ENCODE peak calls at places on chromosomes 13 and 19, in ten cellular contexts. One of them, this sample, is unnamed.
A peak's percentile ranks its signal among the peaks of the same experiment; 100 is the strongest.

GRCh38 chr13:76723551-76724232 is 162.5 kb downstream of the KCTD12 start:
- DNase-seq in adrenal gland: peak; percentile 73
- DNase-seq in kidney: no peak
- DNase-seq in right lobe of liver: no peak
- DNase-seq in heart right ventricle: peak; percentile 12
- DNase-seq in left ventricle myocardium inferior: peak; percentile 15
- DNase-seq in iPS DF 6.9: peak; percentile 7
- DNase-seq in lung: peak; percentile 30
- DNase-seq in tibial nerve: no peak
- DNase-seq in mammary epithelial cell: peak; percentile 17
- DNase-seq in this sample: peak; percentile 71

GRCh38 chr19:53357821-53358581 is 7.5 kb upstream of the ZNF525 start:
- DNase-seq in adrenal gland: no peak
- DNase-seq in kidney: no peak
- DNase-seq in right lobe of liver: no peak
- DNase-seq in heart right ventricle: no peak
- DNase-seq in left ventricle myocardium inferior: no peak
- DNase-seq in iPS DF 6.9: no peak
- DNase-seq in lung: no peak
- DNase-seq in tibial nerve: no peak
- DNase-seq in mammary epithelial cell: no peak
- DNase-seq in this sample: no peak

GRCh38 chr13:112024577-112024976 is 42.4 kb upstream of the SOX1 start:
- DNase-seq in adrenal gland: no peak
- DNase-seq in kidney: no peak
- DNase-seq in right lobe of liver: no peak
- DNase-seq in heart right ventricle: no peak
- DNase-seq in left ventricle myocardium inferior: no peak
- DNase-seq in iPS DF 6.9: no peak
- DNase-seq in lung: no peak
- DNase-seq in tibial nerve: no peak
- DNase-seq in mammary epithelial cell: no peak
- DNase-seq in this sample: no peak

GRCh38 chr13:52411629-52412028 is 5.7 kb upstream of the THSD1 start:
- DNase-seq in adrenal gland: no peak
- DNase-seq in kidney: no peak
- DNase-seq in right lobe of liver: no peak
- DNase-seq in heart right ventricle: no peak
- DNase-seq in left ventricle myocardium inferior: no peak
- DNase-seq in iPS DF 6.9: no peak
- DNase-seq in lung: no peak
- DNase-seq in tibial nerve: no peak
- DNase-seq in mammary epithelial cell: peak; percentile 98
- DNase-seq in this sample: no peak

GRCh38 chr13:50376895-50377575 is 361.8 kb downstream of the KCNRG start:
- DNase-seq in adrenal gland: no peak
- DNase-seq in kidney: no peak
- DNase-seq in right lobe of liver: no peak
- DNase-seq in heart right ventricle: no peak
- DNase-seq in left ventricle myocardium inferior: no peak
- DNase-seq in iPS DF 6.9: no peak
- DNase-seq in lung: no peak
- DNase-seq in tibial nerve: no peak
- DNase-seq in mammary epithelial cell: no peak
- DNase-seq in this sample: no peak

GRCh38 chr13:26280295-26280694 is 26.4 kb downstream of the CDK8 start:
- DNase-seq in adrenal gland: no peak
- DNase-seq in kidney: no peak
- DNase-seq in right lobe of liver: no peak
- DNase-seq in heart right ventricle: no peak
- DNase-seq in left ventricle myocardium inferior: no peak
- DNase-seq in iPS DF 6.9: no peak
- DNase-seq in lung: no peak
- DNase-seq in tibial nerve: no peak
- DNase-seq in mammary epithelial cell: peak; percentile 88
- DNase-seq in this sample: no peak

GRCh38 chr19:12913871-12914690 is 5.0 kb downstream of the SYCE2 start:
- DNase-seq in adrenal gland: peak; percentile 41
- DNase-seq in kidney: no peak
- DNase-seq in right lobe of liver: no peak
- DNase-seq in heart right ventricle: no peak
- DNase-seq in left ventricle myocardium inferior: no peak
- DNase-seq in iPS DF 6.9: no peak
- DNase-seq in lung: no peak
- DNase-seq in tibial nerve: no peak
- DNase-seq in mammary epithelial cell: no peak
- DNase-seq in this sample: no peak

GRCh38 chr13:74193391-74193790 is 59.2 kb upstream of the KLF12 start:
- DNase-seq in adrenal gland: no peak
- DNase-seq in kidney: no peak
- DNase-seq in right lobe of liver: no peak
- DNase-seq in heart right ventricle: no peak
- DNase-seq in left ventricle myocardium inferior: no peak
- DNase-seq in iPS DF 6.9: no peak
- DNase-seq in lung: no peak
- DNase-seq in tibial nerve: no peak
- DNase-seq in mammary epithelial cell: no peak
- DNase-seq in this sample: no peak

GRCh38 chr19:8458380-8458779 is 13.6 kb downstream of the HNRNPM start:
- DNase-seq in adrenal gland: no peak
- DNase-seq in kidney: no peak
- DNase-seq in right lobe of liver: no peak
- DNase-seq in heart right ventricle: no peak
- DNase-seq in left ventricle myocardium inferior: no peak
- DNase-seq in iPS DF 6.9: no peak
- DNase-seq in lung: no peak
- DNase-seq in tibial nerve: no peak
- DNase-seq in mammary epithelial cell: no peak
- DNase-seq in this sample: no peak

GRCh38 chr13:22903925-22904324 is 276.9 kb upstream of the SGCG start:
- DNase-seq in adrenal gland: no peak
- DNase-seq in kidney: no peak
- DNase-seq in right lobe of liver: no peak
- DNase-seq in heart right ventricle: no peak
- DNase-seq in left ventricle myocardium inferior: no peak
- DNase-seq in iPS DF 6.9: no peak
- DNase-seq in lung: no peak
- DNase-seq in tibial nerve: no peak
- DNase-seq in mammary epithelial cell: no peak
- DNase-seq in this sample: no peak

GRCh38 chr19:9461938-9462337 is 26.6 kb upstream of the ZNF266 start:
- DNase-seq in adrenal gland: no peak
- DNase-seq in kidney: no peak
- DNase-seq in right lobe of liver: no peak
- DNase-seq in heart right ventricle: no peak
- DNase-seq in left ventricle myocardium inferior: no peak
- DNase-seq in iPS DF 6.9: no peak
- DNase-seq in lung: no peak
- DNase-seq in tibial nerve: no peak
- DNase-seq in mammary epithelial cell: no peak
- DNase-seq in this sample: no peak
- H3K9me3 ChIP-seq in adrenal gland: no peaks in the 10 kb centered on the region
- H3K9me3 ChIP-seq in kidney: peaks cover 11% of the 10 kb centered on the region
- H3K9me3 ChIP-seq in right lobe of liver: no peaks in the 10 kb centered on the region
- H3K9me3 ChIP-seq in heart right ventricle: peaks cover 13% of the 10 kb centered on the region
- H3K9me3 ChIP-seq in left ventricle myocardium inferior: peaks cover 95% of the 10 kb centered on the region
- H3K9me3 ChIP-seq in iPS DF 6.9: peaks cover 15% of the 10 kb centered on the region
- H3K9me3 ChIP-seq in lung: peaks cover 12% of the 10 kb centered on the region
- H3K9me3 ChIP-seq in tibial nerve: no peaks in the 10 kb centered on the region
- H3K9me3 ChIP-seq in mammary epithelial cell: peaks cover 44% of the 10 kb centered on the region
- H3K9me3 ChIP-seq in this sample: peaks cover 15% of the 10 kb centered on the region

DNA sequence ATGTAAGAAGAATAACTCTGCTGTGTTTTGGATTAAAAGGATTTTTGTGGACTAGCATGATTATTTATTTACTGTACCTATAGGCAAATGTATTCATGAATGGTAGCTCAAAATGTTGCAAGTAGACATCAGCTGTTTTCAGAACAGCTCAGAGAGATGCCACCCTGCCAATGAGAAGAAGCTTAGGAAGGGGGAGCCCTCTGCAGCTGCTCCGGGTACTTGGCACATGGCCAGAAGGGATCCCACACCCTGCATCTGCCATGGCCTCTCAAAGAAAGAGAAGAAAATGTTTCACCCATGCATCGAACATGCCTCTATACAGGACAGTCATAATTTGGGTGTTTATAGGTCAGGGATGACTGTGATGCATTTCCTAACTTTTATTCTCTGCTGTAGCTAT is 30.5 kb upstream of the MBNL2 start:
- DNase-seq in adrenal gland: no peak
- DNase-seq in kidney: no peak
- DNase-seq in right lobe of liver: no peak
- DNase-seq in heart right ventricle: no peak
- DNase-seq in left ventricle myocardium inferior: no peak
- DNase-seq in iPS DF 6.9: no peak
- DNase-seq in lung: no peak
- DNase-seq in tibial nerve: no peak
- DNase-seq in mammary epithelial cell: no peak
- DNase-seq in this sample: no peak
- H3K4me3 ChIP-seq in adrenal gland: no peak overlapping the region
- H3K4me3 ChIP-seq in kidney: no peak overlapping the region
- H3K4me3 ChIP-seq in right lobe of liver: no peak overlapping the region
- H3K4me3 ChIP-seq in heart right ventricle: no peak overlapping the region
- H3K4me3 ChIP-seq in left ventricle myocardium inferior: no peak overlapping the region
- H3K4me3 ChIP-seq in iPS DF 6.9: no peak overlapping the region
- H3K4me3 ChIP-seq in lung: no peak overlapping the region
- H3K4me3 ChIP-seq in tibial nerve: no peak overlapping the region
- H3K4me3 ChIP-seq in mammary epithelial cell: no peak overlapping the region
- H3K4me3 ChIP-seq in this sample: no peak overlapping the region

GRCh38 chr19:6271251-6271650 is 8.5 kb downstream of the MLLT1 start:
- DNase-seq in adrenal gland: no peak
- DNase-seq in kidney: peak; percentile 65
- DNase-seq in right lobe of liver: no peak
- DNase-seq in heart right ventricle: no peak
- DNase-seq in left ventricle myocardium inferior: no peak
- DNase-seq in iPS DF 6.9: no peak
- DNase-seq in lung: no peak
- DNase-seq in tibial nerve: no peak
- DNase-seq in mammary epithelial cell: no peak
- DNase-seq in this sample: no peak

GRCh38 chr19:6269101-6269886 is 10.5 kb downstream of the MLLT1 start:
- DNase-seq in adrenal gland: no peak
- DNase-seq in kidney: peak; percentile 61
- DNase-seq in right lobe of liver: peak; percentile 64
- DNase-seq in heart right ventricle: no peak
- DNase-seq in left ventricle myocardium inferior: no peak
- DNase-seq in iPS DF 6.9: no peak
- DNase-seq in lung: no peak
- DNase-seq in tibial nerve: no peak
- DNase-seq in mammary epithelial cell: no peak
- DNase-seq in this sample: no peak

GRCh38 chr19:6270822-6271221 is 9.0 kb downstream of the MLLT1 start:
- DNase-seq in adrenal gland: no peak
- DNase-seq in kidney: no peak
- DNase-seq in right lobe of liver: no peak
- DNase-seq in heart right ventricle: no peak
- DNase-seq in left ventricle myocardium inferior: no peak
- DNase-seq in iPS DF 6.9: no peak
- DNase-seq in lung: no peak
- DNase-seq in tibial nerve: no peak
- DNase-seq in mammary epithelial cell: no peak
- DNase-seq in this sample: no peak

GRCh38 chr19:6271721-6272410 is 7.9 kb downstream of the MLLT1 start:
- DNase-seq in adrenal gland: peak; percentile 90
- DNase-seq in kidney: peak; percentile 93
- DNase-seq in right lobe of liver: peak; percentile 97
- DNase-seq in heart right ventricle: peak; percentile 89
- DNase-seq in left ventricle myocardium inferior: peak; percentile 93
- DNase-seq in iPS DF 6.9: no peak
- DNase-seq in lung: peak; percentile 73
- DNase-seq in tibial nerve: peak; percentile 64
- DNase-seq in mammary epithelial cell: no peak
- DNase-seq in this sample: no peak

GRCh38 chr19:6270076-6270745 is 9.6 kb downstream of the MLLT1 start:
- DNase-seq in adrenal gland: no peak
- DNase-seq in kidney: peak; percentile 70
- DNase-seq in right lobe of liver: peak; percentile 90
- DNase-seq in heart right ventricle: no peak
- DNase-seq in left ventricle myocardium inferior: no peak
- DNase-seq in iPS DF 6.9: no peak
- DNase-seq in lung: no peak
- DNase-seq in tibial nerve: no peak
- DNase-seq in mammary epithelial cell: no peak
- DNase-seq in this sample: no peak
- H3K36me3 ChIP-seq in adrenal gland: no peaks in the 10 kb centered on the region
- H3K36me3 ChIP-seq in kidney: peaks cover 10% of the 10 kb centered on the region
- H3K36me3 ChIP-seq in right lobe of liver: no peaks in the 10 kb centered on the region
- H3K36me3 ChIP-seq in heart right ventricle: no peaks in the 10 kb centered on the region
- H3K36me3 ChIP-seq in left ventricle myocardium inferior: peaks cover 38% of the 10 kb centered on the region
- H3K36me3 ChIP-seq in iPS DF 6.9: peaks cover 15% of the 10 kb centered on the region
- H3K36me3 ChIP-seq in lung: peaks cover 3% of the 10 kb centered on the region
- H3K36me3 ChIP-seq in tibial nerve: peaks cover 39% of the 10 kb centered on the region
- H3K36me3 ChIP-seq in mammary epithelial cell: peaks cover 4% of the 10 kb centered on the region
- H3K36me3 ChIP-seq in this sample: no peaks in the 10 kb centered on the region

GRCh38 chr19:50880241-50880640 is 7.0 kb downstream of the KLK2 start:
- DNase-seq in adrenal gland: no peak
- DNase-seq in kidney: no peak
- DNase-seq in right lobe of liver: no peak
- DNase-seq in heart right ventricle: no peak
- DNase-seq in left ventricle myocardium inferior: no peak
- DNase-seq in iPS DF 6.9: no peak
- DNase-seq in lung: no peak
- DNase-seq in tibial nerve: no peak
- DNase-seq in mammary epithelial cell: no peak
- DNase-seq in this sample: no peak

GRCh38 chr19:50878851-50879250 is 5.6 kb downstream of the KLK2 start:
- DNase-seq in adrenal gland: no peak
- DNase-seq in kidney: no peak
- DNase-seq in right lobe of liver: no peak
- DNase-seq in heart right ventricle: no peak
- DNase-seq in left ventricle myocardium inferior: no peak
- DNase-seq in iPS DF 6.9: no peak
- DNase-seq in lung: no peak
- DNase-seq in tibial nerve: no peak
- DNase-seq in mammary epithelial cell: no peak
- DNase-seq in this sample: no peak

GRCh38 chr19:50877338-50877737 is 4.1 kb downstream of the KLK2 start:
- DNase-seq in adrenal gland: no peak
- DNase-seq in kidney: no peak
- DNase-seq in right lobe of liver: no peak
- DNase-seq in heart right ventricle: no peak
- DNase-seq in left ventricle myocardium inferior: no peak
- DNase-seq in iPS DF 6.9: no peak
- DNase-seq in lung: no peak
- DNase-seq in tibial nerve: no peak
- DNase-seq in mammary epithelial cell: no peak
- DNase-seq in this sample: no peak

DNA sequence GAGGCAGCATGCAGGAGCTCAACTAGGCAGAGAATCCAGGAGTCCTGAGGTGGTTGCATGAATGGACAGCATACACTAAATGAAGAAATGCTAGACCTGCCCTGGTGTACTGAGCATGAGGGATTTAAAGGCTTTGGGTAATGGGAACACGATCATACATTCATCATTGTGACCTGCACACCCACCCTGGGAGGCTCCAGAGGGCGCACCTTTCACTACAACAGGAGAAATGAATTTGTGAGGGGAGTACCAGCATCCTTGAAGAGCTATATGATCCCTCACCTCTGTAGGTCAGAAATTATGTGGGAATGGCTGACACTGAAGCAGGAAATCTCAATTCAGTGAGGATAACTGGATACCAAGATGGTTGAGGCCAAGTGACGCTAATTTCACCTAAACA is 8.9 kb downstream of the KLK2 start:
- DNase-seq in adrenal gland: no peak
- DNase-seq in kidney: no peak
- DNase-seq in right lobe of liver: no peak
- DNase-seq in heart right ventricle: no peak
- DNase-seq in left ventricle myocardium inferior: no peak
- DNase-seq in iPS DF 6.9: no peak
- DNase-seq in lung: no peak
- DNase-seq in tibial nerve: no peak
- DNase-seq in mammary epithelial cell: no peak
- DNase-seq in this sample: no peak
- H3K9me3 ChIP-seq in adrenal gland: no peaks in the 10 kb centered on the region
- H3K9me3 ChIP-seq in kidney: no peaks in the 10 kb centered on the region
- H3K9me3 ChIP-seq in right lobe of liver: no peaks in the 10 kb centered on the region
- H3K9me3 ChIP-seq in heart right ventricle: no peaks in the 10 kb centered on the region
- H3K9me3 ChIP-seq in left ventricle myocardium inferior: no peaks in the 10 kb centered on the region
- H3K9me3 ChIP-seq in iPS DF 6.9: peaks cover 1% of the 10 kb centered on the region
- H3K9me3 ChIP-seq in lung: no peaks in the 10 kb centered on the region
- H3K9me3 ChIP-seq in tibial nerve: no peaks in the 10 kb centered on the region
- H3K9me3 ChIP-seq in mammary epithelial cell: no peaks in the 10 kb centered on the region
- H3K9me3 ChIP-seq in this sample: no peaks in the 10 kb centered on the region

This sample was measured in MG63.